ENCODE peak calls at places on chromosomes 11 and 22, in four cellular contexts. One of them, this sample, is unnamed. For H3K27me3 and H3K9me3, the result is how much of the 10 kb centered on the place peaks cover.

GRCh38 chr11:2991477-2992233 is 474 bp downstream of the NAP1L4 start:
- DNase-seq in breast epithelium: no peak
- DNase-seq in body of pancreas: no peak
- DNase-seq in Caco-2: no peak
- DNase-seq in this sample: peak

GRCh38 chr11:118448294-118448693 is 12.0 kb downstream of the KMT2A start:
- DNase-seq in breast epithelium: no peak
- DNase-seq in body of pancreas: no peak
- DNase-seq in Caco-2: no peak
- DNase-seq in this sample: no peak

GRCh38 chr11:111479666-111480065 is 32.5 kb downstream of the BTG4 start:
- DNase-seq in breast epithelium: no peak
- DNase-seq in body of pancreas: no peak
- DNase-seq in Caco-2: no peak
- DNase-seq in this sample: no peak

GRCh38 chr11:133948711-133949110 is 8.1 kb downstream of the IGSF9B start:
- DNase-seq in breast epithelium: no peak
- DNase-seq in body of pancreas: no peak
- DNase-seq in Caco-2: no peak
- DNase-seq in this sample: no peak

GRCh38 chr22:30717331-30717921 is 22.8 kb downstream of the OSBP2 start:
- DNase-seq in breast epithelium: no peak
- DNase-seq in body of pancreas: no peak
- DNase-seq in Caco-2: no peak
- DNase-seq in this sample: peak

GRCh38 chr22:49119551-49119952 is 708.1 kb downstream of the BRD1 start:
- DNase-seq in breast epithelium: peak
- DNase-seq in body of pancreas: peak
- DNase-seq in Caco-2: no peak
- DNase-seq in this sample: no peak

GRCh38 chr11:10694481-10695239 is 1.1 kb upstream of the IRAG1 start:
- DNase-seq in breast epithelium: no peak
- DNase-seq in body of pancreas: no peak
- DNase-seq in Caco-2: no peak
- DNase-seq in this sample: no peak

GRCh38 chr22:30488121-30488520 is 16.3 kb upstream of the SEC14L3 start:
- DNase-seq in breast epithelium: no peak
- DNase-seq in body of pancreas: no peak
- DNase-seq in Caco-2: no peak
- DNase-seq in this sample: no peak

GRCh38 chr22:31938258-31938657 is 6.1 kb upstream of the YWHAH start:
- DNase-seq in breast epithelium: no peak
- DNase-seq in body of pancreas: no peak
- DNase-seq in Caco-2: no peak
- DNase-seq in this sample: no peak

GRCh38 chr22:33438273-33438672 is 380.1 kb upstream of the SYN3 start:
- DNase-seq in breast epithelium: no peak
- DNase-seq in body of pancreas: no peak
- DNase-seq in Caco-2: no peak
- DNase-seq in this sample: peak

GRCh38 chr11:36432093-36432469 is 78.0 kb downstream of the TRAF6 start:
- DNase-seq in breast epithelium: no peak
- DNase-seq in body of pancreas: no peak
- DNase-seq in Caco-2: no peak
- DNase-seq in this sample: no peak

GRCh38 chr11:13434247-13435205 is 28.5 kb downstream of the BTBD10 start:
- DNase-seq in breast epithelium: no peak
- DNase-seq in body of pancreas: no peak
- DNase-seq in Caco-2: no peak
- DNase-seq in this sample: no peak

GRCh38 chr11:46120361-46120710 is 918 bp downstream of the PHF21A start:
- DNase-seq in breast epithelium: no peak
- DNase-seq in body of pancreas: peak
- DNase-seq in Caco-2: no peak
- DNase-seq in this sample: no peak

GRCh38 chr22:44975444-44976262 is 34.2 kb downstream of the PHF21B start:
- DNase-seq in breast epithelium: peak
- DNase-seq in body of pancreas: peak
- DNase-seq in Caco-2: peak
- DNase-seq in this sample: peak

GRCh38 chr11:102600666-102601065 is 24.5 kb downstream of the MMP20 start:
- DNase-seq in breast epithelium: no peak
- DNase-seq in body of pancreas: no peak
- DNase-seq in Caco-2: no peak
- DNase-seq in this sample: no peak

GRCh38 chr11:19359425-19360000 is 118.8 kb upstream of the E2F8 start:
- DNase-seq in breast epithelium: no peak
- DNase-seq in body of pancreas: no peak
- DNase-seq in Caco-2: no peak
- DNase-seq in this sample: no peak

GRCh38 chr11:83951521-83951920 is 665.4 kb upstream of the CCDC90B start:
- DNase-seq in breast epithelium: no peak
- DNase-seq in body of pancreas: no peak
- DNase-seq in Caco-2: no peak
- DNase-seq in this sample: no peak

GRCh38 chr11:102438311-102439062 is 14.1 kb downstream of the TMEM123 start:
- DNase-seq in breast epithelium: no peak
- DNase-seq in body of pancreas: no peak
- DNase-seq in Caco-2: peak
- DNase-seq in this sample: no peak

GRCh38 chr11:125463590-125464265 is 32.3 kb downstream of the FEZ1 start:
- DNase-seq in breast epithelium: no peak
- DNase-seq in body of pancreas: no peak
- DNase-seq in Caco-2: no peak
- DNase-seq in this sample: no peak

GRCh38 chr22:26535499-26535898 is 23.2 kb upstream of the TFIP11 start:
- DNase-seq in breast epithelium: no peak
- DNase-seq in body of pancreas: no peak
- DNase-seq in Caco-2: no peak
- DNase-seq in this sample: no peak

GRCh38 chr22:49944399-49944891 is 16.1 kb upstream of the PIM3 start:
- DNase-seq in breast epithelium: no peak
- DNase-seq in body of pancreas: no peak
- DNase-seq in Caco-2: no peak
- DNase-seq in this sample: no peak

GRCh38 chr11:44701276-44701675 is 25.5 kb upstream of the TSPAN18 start:
- DNase-seq in breast epithelium: no peak
- DNase-seq in body of pancreas: no peak
- DNase-seq in Caco-2: no peak
- DNase-seq in this sample: no peak

GRCh38 chr11:71442880-71443279 is 5.3 kb downstream of the DHCR7 start:
- DNase-seq in breast epithelium: no peak
- DNase-seq in body of pancreas: no peak
- DNase-seq in Caco-2: peak
- DNase-seq in this sample: no peak

GRCh38 chr11:94732617-94733292 is 35.4 kb upstream of the AMOTL1 start:
- DNase-seq in breast epithelium: no peak
- DNase-seq in body of pancreas: peak
- DNase-seq in Caco-2: no peak
- DNase-seq in this sample: peak

GRCh38 chr11:92449222-92449621 is 224.6 kb downstream of the FAT3 start:
- DNase-seq in breast epithelium: no peak
- DNase-seq in body of pancreas: no peak
- DNase-seq in Caco-2: no peak
- DNase-seq in this sample: no peak

GRCh38 chr11:16356751-16357365 is 512 bp upstream of the SOX6 start:
- DNase-seq in breast epithelium: no peak
- DNase-seq in body of pancreas: peak
- DNase-seq in Caco-2: no peak
- DNase-seq in this sample: no peak

GRCh38 chr11:12410006-12410728 is 32.8 kb downstream of the PARVA start:
- DNase-seq in breast epithelium: no peak
- DNase-seq in body of pancreas: no peak
- DNase-seq in Caco-2: no peak
- DNase-seq in this sample: no peak

GRCh38 chr11:6568191-6568918 is 35.1 kb downstream of the RRP8 start:
- DNase-seq in breast epithelium: no peak
- DNase-seq in body of pancreas: peak
- DNase-seq in Caco-2: no peak
- DNase-seq in this sample: no peak

GRCh38 chr22:37709445-37709765 is 12.6 kb downstream of the TRIOBP start:
- DNase-seq in breast epithelium: no peak
- DNase-seq in body of pancreas: no peak
- DNase-seq in Caco-2: no peak
- DNase-seq in this sample: no peak

GRCh38 chr11:114135737-114136151 is 76.2 kb downstream of the ZBTB16 start:
- DNase-seq in breast epithelium: no peak
- DNase-seq in body of pancreas: no peak
- DNase-seq in Caco-2: no peak
- DNase-seq in this sample: no peak

GRCh38 chr22:33114570-33114969 is 56.4 kb upstream of the SYN3 start:
- DNase-seq in breast epithelium: no peak
- DNase-seq in body of pancreas: no peak
- DNase-seq in Caco-2: no peak
- DNase-seq in this sample: no peak

GRCh38 chr11:61359541-61359940 is 2.1 kb downstream of the CYB561A3 start:
- DNase-seq in breast epithelium: no peak
- DNase-seq in body of pancreas: no peak
- DNase-seq in Caco-2: no peak
- DNase-seq in this sample: no peak

GRCh38 chr11:12677131-12677530 is 2.9 kb downstream of the TEAD1 start:
- DNase-seq in breast epithelium: peak
- DNase-seq in body of pancreas: no peak
- DNase-seq in Caco-2: no peak
- DNase-seq in this sample: no peak

GRCh38 chr11:34219862-34220490 is 114.5 kb downstream of the NAT10 start:
- DNase-seq in breast epithelium: no peak
- DNase-seq in body of pancreas: no peak
- DNase-seq in Caco-2: no peak
- DNase-seq in this sample: no peak

GRCh38 chr11:13224324-13224723 is 53.3 kb upstream of the BMAL1 start:
- DNase-seq in breast epithelium: no peak
- DNase-seq in body of pancreas: no peak
- DNase-seq in Caco-2: no peak
- DNase-seq in this sample: peak

DNA sequence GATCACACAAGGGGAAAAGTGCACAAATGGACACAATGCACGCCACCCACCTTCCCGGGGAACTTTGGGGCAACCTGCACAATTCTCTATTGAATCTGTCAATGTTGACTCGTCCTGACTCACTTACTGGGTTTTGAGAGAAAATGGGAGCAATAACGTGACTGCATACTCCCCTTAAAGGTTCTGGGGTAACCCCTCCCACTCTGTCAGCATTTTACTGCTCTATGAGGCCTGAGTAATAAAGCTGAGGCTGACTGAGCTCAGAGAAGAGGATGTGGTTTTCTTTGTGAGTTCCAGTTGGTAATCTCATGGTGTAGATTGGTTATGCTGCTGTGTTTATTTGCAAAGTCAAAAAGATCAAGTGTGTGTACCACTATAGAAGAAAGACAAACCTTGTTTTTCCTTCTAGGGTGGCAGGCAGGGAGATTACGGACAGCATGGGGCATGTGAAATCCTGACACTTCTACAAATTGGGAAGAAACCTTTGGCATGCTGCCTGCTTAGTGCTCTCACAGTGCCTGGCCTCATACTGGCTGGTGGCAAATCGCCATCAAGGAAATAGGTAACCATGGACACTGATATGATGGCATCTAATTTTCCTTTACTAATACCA is 16.1 kb upstream of the APOA1 start:
- DNase-seq in breast epithelium: no peak
- DNase-seq in body of pancreas: peak
- DNase-seq in Caco-2: no peak
- DNase-seq in this sample: peak
- H3K4me3 ChIP-seq in breast epithelium: no peak
- H3K4me3 ChIP-seq in body of pancreas: no peak
- H3K4me3 ChIP-seq in Caco-2: no peak
- H3K4me3 ChIP-seq in this sample: no peak

DNA sequence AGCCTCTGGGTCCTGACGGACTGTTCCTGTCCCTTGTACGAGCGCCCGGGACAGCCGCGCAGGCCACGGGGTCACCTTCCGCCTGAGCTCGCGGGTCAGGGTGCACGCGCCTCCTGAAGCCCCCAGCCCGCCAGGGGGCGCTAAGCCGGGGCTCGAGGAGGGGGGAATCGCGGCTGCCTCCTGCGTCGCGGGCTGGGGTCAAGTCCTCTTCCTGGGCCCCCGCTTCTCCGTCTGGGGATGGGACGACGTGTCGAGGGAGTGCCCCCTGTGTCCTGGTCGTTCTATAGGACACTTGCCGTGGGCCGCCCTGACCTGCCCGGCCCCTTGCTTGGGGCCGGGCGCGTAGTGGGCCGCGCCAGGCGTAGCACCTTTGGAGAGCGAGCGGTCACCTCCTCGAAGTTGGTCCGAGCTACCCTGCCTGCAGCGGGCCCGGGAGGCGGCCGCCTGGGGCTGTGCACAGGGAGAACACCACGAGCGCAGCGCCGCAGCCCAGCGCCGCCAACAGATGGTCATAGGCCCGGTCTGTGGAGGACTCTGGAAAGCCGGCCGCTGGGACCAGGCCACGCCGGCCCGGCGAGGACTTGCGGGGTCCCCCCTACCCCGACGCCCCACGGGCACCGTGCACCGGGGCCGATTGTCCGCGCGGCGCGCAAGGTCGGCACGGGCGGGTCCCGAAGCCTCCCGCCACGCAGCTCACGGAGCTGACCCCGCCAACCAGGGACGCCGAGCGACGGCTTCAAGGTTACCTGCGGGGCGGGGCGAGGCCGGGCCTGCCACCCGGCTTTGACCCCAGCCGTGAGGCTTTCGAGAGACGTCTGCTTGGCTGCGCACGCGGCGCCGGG is 2.7 kb upstream of the WNT11 start:
- DNase-seq in breast epithelium: peak
- DNase-seq in body of pancreas: peak
- DNase-seq in Caco-2: peak
- DNase-seq in this sample: peak
- H3K27me3 ChIP-seq in breast epithelium: under half
- H3K27me3 ChIP-seq in body of pancreas: under half
- H3K27me3 ChIP-seq in Caco-2: under half
- H3K27me3 ChIP-seq in this sample: under half

GRCh38 chr11:50275133-50275532 is 242.5 kb downstream of the OR4C45 start:
- DNase-seq in breast epithelium: no peak
- DNase-seq in body of pancreas: no peak
- DNase-seq in Caco-2: no peak
- DNase-seq in this sample: no peak
- H3K9me3 ChIP-seq in breast epithelium: under half
- H3K9me3 ChIP-seq in body of pancreas: under half
- H3K9me3 ChIP-seq in Caco-2: under half
- H3K9me3 ChIP-seq in this sample: under half

GRCh38 chr11:28621648-28622215 is 513.5 kb downstream of the METTL15 start:
- DNase-seq in breast epithelium: no peak
- DNase-seq in body of pancreas: no peak
- DNase-seq in Caco-2: no peak
- DNase-seq in this sample: no peak
- H3K4me3 ChIP-seq in breast epithelium: peak
- H3K4me3 ChIP-seq in body of pancreas: no peak
- H3K4me3 ChIP-seq in Caco-2: no peak
- H3K4me3 ChIP-seq in this sample: no peak

GRCh38 chr11:128886401-128887119 is 4.6 kb upstream of the KCNJ5 start:
- DNase-seq in breast epithelium: no peak
- DNase-seq in body of pancreas: peak
- DNase-seq in Caco-2: peak
- DNase-seq in this sample: no peak
- H3K27me3 ChIP-seq in breast epithelium: under half
- H3K27me3 ChIP-seq in body of pancreas: under half
- H3K27me3 ChIP-seq in Caco-2: under half
- H3K27me3 ChIP-seq in this sample: under half